ENCODE peak calls at places on chromosome 14, in eight cellular contexts. E is ovary, H is activated T-cell treated with anti-CD3 and anti-CD28 coated beads for 1 hour, A is Calu3, D is AG04450, U is posterior cingulate gyrus, W is T-helper 1 cell, T is substantia nigra. Q is an unnamed sample.

GRCh38 chr14:49622022-49622607 is 1.5 kb downstream of the MGAT2 start:
- DNase-seq in W (no peak), E (no peak), A (no peak), D (no peak), H (no peak), U (no peak), T (no peak), Q (no peak)

GRCh38 chr14:34040765-34041164 is 89.9 kb upstream of the EGLN3 start:
- DNase-seq in E (no peak), D (no peak), T (no peak), A (no peak), U (no peak), H (no peak), W (no peak), Q (no peak)

GRCh38 chr14:100702590-100702989 is 24.1 kb upstream of the DLK1 start:
- DNase-seq in T (no peak), E (no peak), U (no peak), W (no peak), H (no peak), A (no peak), D (no peak), Q (no peak)

GRCh38 chr14:74905595-74906142 is 17.4 kb downstream of the RPS6KL1 start:
- DNase-seq in W (peak; percentile 78), T (peak; percentile 59), H (peak; percentile 82), A (peak; percentile 78), U (peak; percentile 66), E (peak; percentile 81), D (no peak), Q (peak; percentile 76)

GRCh38 chr14:67729072-67729561 is 27.4 kb downstream of the RDH12 start:
- DNase-seq in E (no peak), U (no peak), D (no peak), H (no peak), W (no peak), A (peak; percentile 47), T (no peak), Q (no peak)

GRCh38 chr14:58747181-58747580 is 109.4 kb downstream of the DACT1 start:
- DNase-seq in H (no peak), E (no peak), T (no peak), D (peak; percentile 49), A (no peak), W (no peak), U (no peak), Q (no peak)

GRCh38 chr14:92039073-92039719 is 663 bp downstream of the TRIP11 start:
- DNase-seq in H (no peak), E (no peak), W (peak; percentile 5), T (no peak), D (peak; percentile 32), A (peak; percentile 49), U (peak; percentile 29), Q (no peak)

GRCh38 chr14:69657961-69658360 is 46.6 kb downstream of the SUSD6 start:
- DNase-seq in E (no peak), W (no peak), T (no peak), U (no peak), H (no peak), A (peak; percentile 43), D (no peak), Q (no peak)

GRCh38 chr14:104638927-104639450 is 34.4 kb upstream of the TMEM179 start:
- DNase-seq in A (no peak), T (no peak), W (no peak), U (no peak), D (no peak), H (no peak), E (no peak), Q (no peak)

GRCh38 chr14:86942939-86943338 is 1050.0 kb downstream of the GALC start:
- DNase-seq in E (no peak), H (no peak), T (no peak), A (no peak), U (no peak), D (no peak), W (no peak), Q (no peak)

GRCh38 chr14:71103662-71104484 is 196.6 kb downstream of the PCNX1 start:
- DNase-seq in H (no peak), E (no peak), U (no peak), W (no peak), A (peak; percentile 46), T (no peak), D (peak; percentile 42), Q (no peak)

GRCh38 chr14:94203473-94204210 is 29.5 kb downstream of the PPP4R4 start:
- DNase-seq in U (no peak), A (no peak), D (no peak), W (no peak), H (no peak), T (no peak), E (no peak), Q (no peak)

GRCh38 chr14:71482701-71483100 is 449.5 kb upstream of the RGS6 start:
- DNase-seq in U (no peak), E (no peak), D (no peak), T (no peak), W (no peak), A (no peak), H (no peak), Q (no peak)

GRCh38 chr14:104111301-104112112 is 26.0 kb downstream of the ASPG start:
- DNase-seq in A (peak; percentile 2), E (peak; percentile 14), D (no peak), U (peak; percentile 3), T (no peak), W (no peak), H (no peak), Q (no peak)

GRCh38 chr14:100676089-100676685 is 50.5 kb upstream of the DLK1 start:
- DNase-seq in H (no peak), D (no peak), E (no peak), U (no peak), W (no peak), A (no peak), T (no peak), Q (no peak)

GRCh38 chr14:104094709-104095425 is 9.4 kb downstream of the ASPG start:
- DNase-seq in E (peak; percentile 69), U (peak; percentile 64), H (peak; percentile 73), D (no peak), A (peak; percentile 87), W (peak; percentile 74), T (peak; percentile 40), Q (peak; percentile 73)

GRCh38 chr14:56129941-56130340 is 11.7 kb downstream of the PELI2 start:
- DNase-seq in D (no peak), T (no peak), W (no peak), U (no peak), E (no peak), H (no peak), A (no peak), Q (no peak)

GRCh38 chr14:74948228-74949175 is 6.9 kb downstream of the PGF start:
- DNase-seq in H (no peak), D (no peak), W (no peak), U (no peak), E (no peak), T (no peak), A (no peak), Q (no peak)

GRCh38 chr14:38824691-38825090 is 278.3 kb downstream of the SEC23A start:
- DNase-seq in T (no peak), H (no peak), U (no peak), A (no peak), D (no peak), W (no peak), E (no peak), Q (no peak)

GRCh38 chr14:54652188-54652889 is 85.4 kb downstream of the SAMD4A start:
- DNase-seq in E (peak; percentile 74), D (peak; percentile 99), H (no peak), A (peak; percentile 84), T (no peak), W (no peak), U (no peak), Q (no peak)

GRCh38 chr14:58662028-58662427 is 24.3 kb downstream of the DACT1 start:
- DNase-seq in W (no peak), H (no peak), A (no peak), U (no peak), E (no peak), T (no peak), D (no peak), Q (no peak)

GRCh38 chr14:97031530-97031929 is 234.3 kb downstream of the VRK1 start:
- DNase-seq in A (no peak), E (no peak), W (no peak), T (no peak), H (no peak), U (no peak), D (no peak), Q (no peak)

GRCh38 chr14:54881761-54882401 is 20.7 kb downstream of the GCH1 start:
- DNase-seq in U (no peak), A (no peak), E (no peak), H (no peak), W (no peak), D (no peak), T (no peak), Q (no peak)

GRCh38 chr14:22814373-22814772 is 862 bp downstream of the SLC7A7 start:
- DNase-seq in H (no peak), D (no peak), T (no peak), A (no peak), U (no peak), W (no peak), E (no peak), Q (no peak)

GRCh38 chr14:30129795-30130194 is 202.1 kb upstream of the PRKD1 start:
- DNase-seq in D (no peak), T (no peak), W (no peak), A (no peak), H (no peak), U (no peak), E (no peak), Q (no peak)

GRCh38 chr14:50031534-50032313 is 84.6 kb downstream of the VCPKMT start:
- DNase-seq in W (no peak), T (no peak), D (no peak), A (no peak), H (no peak), U (no peak), E (no peak), Q (no peak)

GRCh38 chr14:104512061-104512460 is 67.5 kb upstream of the C14orf180 start:
- DNase-seq in W (no peak), T (no peak), U (no peak), E (no peak), H (no peak), A (no peak), D (no peak), Q (no peak)

GRCh38 chr14:89848165-89848564 is 106.4 kb downstream of the EFCAB11 start:
- DNase-seq in D (no peak), W (no peak), E (no peak), U (no peak), A (no peak), H (no peak), T (no peak), Q (no peak)

GRCh38 chr14:55858604-55859003 is 259.6 kb upstream of the PELI2 start:
- DNase-seq in H (no peak), T (no peak), W (no peak), D (no peak), A (no peak), U (no peak), E (no peak), Q (no peak)

GRCh38 chr14:93381644-93382043 is 34.7 kb downstream of the COX8C start:
- DNase-seq in T (no peak), H (no peak), D (no peak), W (no peak), U (no peak), A (no peak), E (no peak), Q (no peak)

GRCh38 chr14:75280831-75281690 is 2.4 kb downstream of the FOS start:
- DNase-seq in A (peak; percentile 41), T (no peak), D (no peak), E (no peak), W (peak; percentile 74), U (no peak), H (no peak), Q (peak; percentile 51)

GRCh38 chr14:22871962-22872832 is 657 bp downstream of the LRP10 start:
- DNase-seq in T (peak; percentile 55), W (peak; percentile 71), E (peak; percentile 87), U (peak; percentile 66), A (peak; percentile 86), D (peak; percentile 58), H (peak; percentile 66), Q (peak; percentile 67)

Q was measured in natural killer cell.